ENCODE peak calls at places on chromosome 6, in nine cellular contexts. I is kidney, A is heart right ventricle, L is H9, D is fibroblast of lung, E is neural crest cell, H is brain microvascular endothelial cell, O is SK-N-SH, P is colonic mucosa. G is an unnamed sample.

GRCh38 chr6:159979136-159979874 is 10.4 kb downstream of the IGF2R start:
- DNase-seq in I (no peak), A (peak), L (no peak), D (peak), E (no peak), H (peak), O (no peak), P (peak), G (no peak)

GRCh38 chr6:79430913-79431312 is 106.3 kb downstream of the LCA5 start:
- DNase-seq in I (no peak), A (no peak), L (peak), D (no peak), E (no peak), H (no peak), O (no peak), P (no peak), G (no peak)

GRCh38 chr6:134436281-134436815 is 118.4 kb upstream of the SGK1 start:
- DNase-seq in I (peak), A (no peak), L (no peak), D (peak), E (no peak), H (peak), O (no peak), P (no peak), G (no peak)

GRCh38 chr6:106281088-106281487 is 44.5 kb downstream of the ATG5 start:
- DNase-seq in I (no peak), A (no peak), L (no peak), D (peak), E (no peak), H (no peak), O (no peak), P (no peak), G (no peak)

GRCh38 chr6:31114540-31114876 is at the start of gene PSORS1C1:
- DNase-seq in I (peak), A (peak), L (peak), D (peak), E (no peak), H (peak), O (no peak), P (peak), G (no peak)

GRCh38 chr6:135962731-135963130 is 111.2 kb downstream of the PDE7B start:
- DNase-seq in I (no peak), A (no peak), L (no peak), D (peak), E (no peak), H (peak), O (no peak), P (no peak), G (no peak)

GRCh38 chr6:109349419-109349987 is 32.8 kb downstream of the CD164 start:
- DNase-seq in I (no peak), A (no peak), L (no peak), D (peak), E (no peak), H (peak), O (peak), P (peak), G (no peak)

GRCh38 chr6:53813096-53813495 is 18.3 kb downstream of the LRRC1 start:
- DNase-seq in I (no peak), A (no peak), L (no peak), D (no peak), E (no peak), H (no peak), O (no peak), P (peak), G (no peak)

GRCh38 chr6:1143655-1144054 is 168.2 kb upstream of the FOXQ1 start:
- DNase-seq in I (no peak), A (no peak), L (no peak), D (peak), E (no peak), H (no peak), O (no peak), P (no peak), G (no peak)

GRCh38 chr6:116500969-116501433 is 10.4 kb upstream of the CALHM5 start:
- DNase-seq in I (no peak), A (no peak), L (peak), D (peak), E (no peak), H (peak), O (no peak), P (peak), G (no peak)

GRCh38 chr6:170442596-170442995 is 110.5 kb downstream of the PSMB1 start:
- DNase-seq in I (no peak), A (no peak), L (no peak), D (no peak), E (no peak), H (no peak), O (no peak), P (no peak), G (no peak)

GRCh38 chr6:133225560-133225959 is 15.6 kb upstream of the EYA4 start:
- DNase-seq in I (no peak), A (no peak), L (no peak), D (no peak), E (no peak), H (no peak), O (no peak), P (no peak), G (no peak)

GRCh38 chr6:50128420-50129005 is 78.8 kb upstream of the DEFB112 start:
- DNase-seq in I (no peak), A (no peak), L (no peak), D (peak), E (no peak), H (no peak), O (peak), P (no peak), G (no peak)

GRCh38 chr6:116060572-116061283 is at the start of gene FRK:
- DNase-seq in I (no peak), A (no peak), L (no peak), D (no peak), E (no peak), H (peak), O (no peak), P (peak), G (no peak)

GRCh38 chr6:166556871-166557322 is 29.6 kb downstream of the RAMACL start:
- DNase-seq in I (peak), A (peak), L (no peak), D (peak), E (no peak), H (peak), O (no peak), P (peak), G (no peak)
- TF ChIP-seq CTCF in I (no peak), A (no peak), L (no peak), D (no peak), E (no peak), H (no peak), O (no peak), P (no peak), G (no peak)

DNA sequence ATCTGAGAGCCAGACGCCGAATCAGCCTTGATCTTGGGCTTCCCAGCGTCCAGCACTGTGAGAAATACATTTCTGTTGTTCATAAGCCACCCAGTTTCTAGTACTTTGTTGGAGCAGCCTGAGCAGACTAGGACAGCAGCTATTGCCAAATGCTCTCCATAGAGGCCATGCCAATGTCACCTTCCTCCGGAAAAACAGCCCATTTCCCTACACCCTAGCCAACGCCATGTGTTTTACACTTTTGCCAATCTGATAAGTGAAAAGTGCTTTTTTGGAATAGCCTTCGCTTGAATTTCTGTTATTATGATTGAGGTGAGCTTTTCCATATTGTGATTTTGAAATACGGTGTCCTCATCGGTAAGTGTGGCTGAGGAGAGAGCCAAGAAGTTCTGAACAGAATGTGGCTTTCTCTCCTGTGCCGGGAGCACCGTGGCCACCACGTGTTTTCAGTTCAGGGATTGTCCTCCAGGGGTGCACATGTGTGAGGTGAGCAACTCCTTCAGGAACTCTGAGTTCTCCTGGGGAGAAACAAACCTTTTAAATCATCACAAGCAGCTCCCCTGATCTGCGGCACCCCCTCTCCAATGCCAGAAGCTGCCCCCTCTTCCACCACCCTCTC is 35.8 kb downstream of the TAF8 start:
- DNase-seq in I (no peak), A (no peak), L (no peak), D (no peak), E (no peak), H (no peak), O (no peak), P (no peak), G (no peak)
- TF ChIP-seq CTCF in I (peak), A (peak), L (peak), D (peak), E (peak), H (peak), O (peak), P (no peak), G (peak)

GRCh38 chr6:99905209-99906106 is 88.6 kb downstream of the MCHR2 start:
- DNase-seq in I (no peak), A (no peak), L (no peak), D (peak), E (no peak), H (peak), O (peak), P (no peak), G (peak)
- TF ChIP-seq CTCF in I (peak), A (peak), L (peak), D (peak), E (peak), H (peak), O (peak), P (peak), G (peak)

DNA sequence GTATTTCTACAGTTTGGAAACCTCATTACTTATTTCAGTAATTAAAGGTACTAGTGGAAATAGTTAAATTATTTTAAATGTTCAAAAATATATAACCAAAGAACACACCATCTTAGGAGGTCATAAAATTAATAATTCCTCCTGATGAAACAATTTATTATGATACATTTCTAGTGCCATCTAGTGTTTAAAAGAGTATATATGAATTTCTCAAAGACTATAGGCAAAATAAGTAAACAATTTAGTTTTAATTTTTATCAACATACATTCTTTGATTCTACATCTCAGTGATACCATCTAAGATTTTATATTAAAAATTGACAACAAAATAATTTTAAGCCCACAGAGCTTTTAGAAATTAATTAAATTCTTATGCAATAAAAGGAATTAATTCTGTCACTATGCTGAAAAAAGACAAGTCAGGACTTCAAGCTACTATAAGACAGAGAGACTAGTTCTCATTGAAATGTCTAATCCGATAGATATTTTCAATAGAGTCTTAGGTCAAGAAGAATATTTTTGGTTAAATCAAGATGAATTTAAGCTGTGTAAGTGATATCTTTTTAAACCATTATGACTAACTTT is 107.8 kb upstream of the RNF217 start:
- DNase-seq in I (no peak), A (no peak), L (no peak), D (no peak), E (no peak), H (no peak), O (no peak), P (no peak), G (no peak)
- TF ChIP-seq CTCF in I (no peak), A (no peak), L (peak), D (no peak), E (peak), H (no peak), O (peak), P (no peak), G (peak)

DNA sequence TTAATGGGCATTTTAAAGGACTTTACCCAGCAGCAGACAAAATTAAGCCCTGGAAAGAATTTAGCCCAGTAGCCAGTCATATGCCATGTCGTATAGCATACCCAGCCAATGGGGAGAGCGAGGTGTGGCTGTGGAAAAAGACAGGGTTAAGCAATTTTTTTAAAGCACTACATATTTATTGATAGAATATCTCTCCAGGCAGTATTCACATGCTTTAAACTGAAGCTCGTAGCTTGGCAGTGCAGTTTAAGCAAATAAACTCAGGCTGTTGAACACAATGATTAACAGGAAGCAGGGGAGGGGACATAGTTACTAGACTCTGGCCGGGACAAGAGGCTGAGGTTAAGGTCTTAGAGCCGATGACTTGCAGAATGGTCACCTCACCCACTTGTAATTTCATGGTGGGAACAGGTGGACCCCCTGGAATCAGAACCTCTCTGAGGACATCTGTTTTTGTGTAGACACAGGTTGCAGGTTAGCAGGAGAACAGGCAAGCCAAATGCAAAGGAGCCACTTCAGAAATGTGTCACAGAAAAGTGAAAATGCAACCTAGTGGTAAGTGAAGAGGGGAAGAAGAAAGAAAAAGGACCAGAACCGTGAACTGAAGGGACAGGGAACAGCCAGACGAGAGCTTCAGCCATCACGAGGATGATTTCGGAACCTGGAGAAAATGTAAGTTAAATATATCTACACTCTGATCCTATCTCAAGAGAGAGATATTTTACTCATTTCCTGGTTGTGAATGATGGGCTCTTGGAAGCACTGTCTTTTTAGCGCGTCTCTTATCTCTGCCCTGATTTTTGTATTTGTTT is 7.2 kb downstream of the GCNT2 start:
- DNase-seq in I (no peak), A (no peak), L (peak), D (peak), E (no peak), H (peak), O (no peak), P (peak), G (no peak)
- TF ChIP-seq CTCF in I (no peak), A (no peak), L (no peak), D (no peak), E (no peak), H (no peak), O (no peak), P (no peak), G (no peak)

GRCh38 chr6:145865175-145865574 is 50.6 kb upstream of the FBXO30 start:
- DNase-seq in I (no peak), A (no peak), L (no peak), D (no peak), E (no peak), H (no peak), O (no peak), P (no peak), G (no peak)

GRCh38 chr6:145865595-145865994 is 51.0 kb upstream of the FBXO30 start:
- DNase-seq in I (no peak), A (no peak), L (no peak), D (no peak), E (no peak), H (no peak), O (no peak), P (no peak), G (no peak)

GRCh38 chr6:145866449-145867401 is 52.1 kb upstream of the FBXO30 start:
- DNase-seq in I (no peak), A (no peak), L (no peak), D (no peak), E (no peak), H (no peak), O (no peak), P (no peak), G (no peak)

GRCh38 chr6:145863396-145863795 is 48.8 kb upstream of the FBXO30 start:
- DNase-seq in I (no peak), A (no peak), L (no peak), D (no peak), E (no peak), H (no peak), O (no peak), P (no peak), G (no peak)

GRCh38 chr6:145863988-145864616 is 49.5 kb upstream of the FBXO30 start:
- DNase-seq in I (no peak), A (no peak), L (no peak), D (no peak), E (no peak), H (no peak), O (no peak), P (no peak), G (no peak)
- TF ChIP-seq CTCF in I (no peak), A (no peak), L (no peak), D (no peak), E (no peak), H (no peak), O (no peak), P (no peak), G (no peak)

DNA sequence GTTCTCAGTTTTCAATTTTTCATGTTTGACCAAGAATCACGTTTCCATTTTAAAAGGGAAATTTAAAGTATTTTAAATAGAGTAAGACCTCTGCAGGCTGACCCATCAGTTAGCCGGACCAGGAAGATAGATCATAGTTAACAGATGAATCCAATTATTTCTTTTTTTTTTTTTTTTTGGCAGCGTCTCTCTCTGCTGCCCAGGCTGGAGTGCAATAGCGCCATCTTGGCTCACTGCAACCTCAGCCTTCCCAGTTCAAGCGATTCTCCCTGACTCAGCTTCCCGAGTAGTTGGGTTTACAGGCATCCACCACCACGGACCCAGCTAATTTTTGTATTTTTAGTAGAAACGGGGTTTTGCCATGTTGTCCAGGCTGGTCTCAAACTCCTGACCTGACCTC is 256.7 kb upstream of the CNR1 start:
- DNase-seq in I (no peak), A (no peak), L (peak), D (no peak), E (no peak), H (no peak), O (peak), P (no peak), G (no peak)
- TF ChIP-seq CTCF in I (no peak), A (no peak), L (peak), D (no peak), E (no peak), H (peak), O (peak), P (no peak), G (no peak)